ENCODE peak calls at places on chromosomes 7 and 10, in nine cellular contexts. D, W, Z, U, G, E, Y, H and Q are unnamed samples. For H3K36me3 and H3K4me1, the result is how much of the 10 kb centered on the place peaks cover.

GRCh38 chr7:11177793-11178192 is 204.1 kb downstream of the PHF14 start:
- DNase-seq in D (no peak), W (no peak), Z (no peak), U (peak), G (no peak), E (no peak), Y (no peak), H (no peak), Q (no peak)

GRCh38 chr7:114533151-114533550 is 118.5 kb downstream of the FOXP2 start:
- DNase-seq in D (no peak), W (no peak), Z (no peak), U (no peak), G (no peak), E (no peak), Y (no peak), H (no peak), Q (no peak)

GRCh38 chr7:123208793-123209192 is 9.0 kb upstream of the SLC13A1 start:
- DNase-seq in D (no peak), W (no peak), Z (peak), U (peak), G (no peak), E (no peak), Y (no peak), H (peak), Q (peak)

GRCh38 chr7:155789001-155789725 is 23.1 kb downstream of the SHH start:
- DNase-seq in D (no peak), W (peak), Z (no peak), U (no peak), G (no peak), E (no peak), Y (no peak), H (no peak), Q (no peak)

GRCh38 chr7:68166525-68166924 is 1169.9 kb downstream of the TYW1 start:
- DNase-seq in D (no peak), W (no peak), Z (no peak), U (no peak), G (no peak), E (no peak), Y (no peak), H (no peak), Q (peak)

GRCh38 chr7:54839538-54840213 is 80.7 kb upstream of the SEC61G start:
- DNase-seq in D (peak), W (peak), Z (peak), U (peak), G (peak), E (no peak), Y (peak), H (no peak), Q (peak)

GRCh38 chr7:5584091-5584490 is 160.5 kb upstream of the TNRC18 start:
- DNase-seq in D (no peak), W (no peak), Z (no peak), U (no peak), G (no peak), E (no peak), Y (no peak), H (no peak), Q (no peak)

GRCh38 chr10:84540617-84541288 is 212.4 kb downstream of the CCSER2 start:
- DNase-seq in D (peak), W (peak), Z (peak), U (peak), G (peak), E (peak), Y (peak), H (peak), Q (peak)

GRCh38 chr7:78139335-78139734 is 340.8 kb downstream of the PHTF2 start:
- DNase-seq in D (no peak), W (no peak), Z (no peak), U (peak), G (no peak), E (no peak), Y (no peak), H (peak), Q (peak)

GRCh38 chr7:158030071-158030470 is 557.6 kb downstream of the PTPRN2 start:
- DNase-seq in D (no peak), W (no peak), Z (no peak), U (no peak), G (no peak), E (no peak), Y (no peak), H (no peak), Q (no peak)

GRCh38 chr7:103626776-103627175 is 180.8 kb upstream of the SLC26A5 start:
- DNase-seq in D (no peak), W (no peak), Z (no peak), U (no peak), G (no peak), E (no peak), Y (no peak), H (no peak), Q (no peak)

GRCh38 chr7:22879718-22880306 is 57.2 kb upstream of the TOMM7 start:
- DNase-seq in D (no peak), W (no peak), Z (no peak), U (no peak), G (no peak), E (no peak), Y (no peak), H (no peak), Q (no peak)

GRCh38 chr7:18165176-18165575 is 137.5 kb upstream of the PRPS1L1 start:
- DNase-seq in D (no peak), W (no peak), Z (no peak), U (no peak), G (no peak), E (no peak), Y (no peak), H (no peak), Q (no peak)

GRCh38 chr7:20354825-20355466 is 24.2 kb downstream of the ITGB8 start:
- DNase-seq in D (no peak), W (no peak), Z (no peak), U (no peak), G (no peak), E (no peak), Y (no peak), H (no peak), Q (no peak)

GRCh38 chr10:121152033-121152432 is 300.9 kb downstream of the WDR11 start:
- DNase-seq in D (no peak), W (no peak), Z (no peak), U (no peak), G (no peak), E (no peak), Y (no peak), H (no peak), Q (no peak)

GRCh38 chr7:145169908-145170307 is 334.1 kb upstream of the TPK1 start:
- DNase-seq in D (no peak), W (no peak), Z (no peak), U (peak), G (no peak), E (no peak), Y (no peak), H (peak), Q (no peak)

GRCh38 chr7:138097064-138097741 is 20.9 kb downstream of the AKR1D1 start:
- DNase-seq in D (peak), W (peak), Z (peak), U (no peak), G (no peak), E (no peak), Y (peak), H (peak), Q (peak)

GRCh38 chr7:143416565-143417149 is 8.0 kb upstream of the EPHA1 start:
- DNase-seq in D (no peak), W (no peak), Z (no peak), U (peak), G (no peak), E (no peak), Y (no peak), H (peak), Q (no peak)

GRCh38 chr7:24784292-24784691 is 27.0 kb upstream of the GSDME start:
- DNase-seq in D (no peak), W (no peak), Z (no peak), U (no peak), G (no peak), E (no peak), Y (no peak), H (no peak), Q (no peak)

GRCh38 chr7:91940171-91940570 is 491 bp upstream of the AKAP9 start:
- DNase-seq in D (peak), W (no peak), Z (peak), U (peak), G (peak), E (no peak), Y (peak), H (peak), Q (peak)

GRCh38 chr7:139602143-139602722 is 78.7 kb downstream of the CLEC2L start:
- DNase-seq in D (no peak), W (peak), Z (no peak), U (peak), G (no peak), E (no peak), Y (no peak), H (peak), Q (no peak)

GRCh38 chr7:143216151-143216550 is 5.7 kb upstream of the TAS2R40 start:
- DNase-seq in D (no peak), W (peak), Z (no peak), U (no peak), G (no peak), E (no peak), Y (no peak), H (no peak), Q (no peak)

GRCh38 chr10:132062181-132062515 is 3.6 kb upstream of the JAKMIP3 start:
- DNase-seq in D (no peak), W (no peak), Z (no peak), U (no peak), G (no peak), E (no peak), Y (no peak), H (no peak), Q (no peak)

GRCh38 chr7:923108-924041 is 31.1 kb downstream of the ADAP1 start:
- DNase-seq in D (peak), W (no peak), Z (peak), U (peak), G (peak), E (peak), Y (peak), H (peak), Q (peak)
- H3K36me3 ChIP-seq in D (under half), W (under half), Z (under half), U (under half), G (under half), E (under half), Y (under half), H (under half), Q (under half)

GRCh38 chr7:116828281-116828680 is 34.1 kb upstream of the CAPZA2 start:
- DNase-seq in D (no peak), W (no peak), Z (no peak), U (no peak), G (no peak), E (no peak), Y (no peak), H (no peak), Q (no peak)

GRCh38 chr7:116832692-116833091 is 29.7 kb upstream of the CAPZA2 start:
- DNase-seq in D (no peak), W (no peak), Z (no peak), U (no peak), G (no peak), E (no peak), Y (no peak), H (no peak), Q (no peak)

GRCh38 chr7:116829493-116829892 is 32.9 kb upstream of the CAPZA2 start:
- DNase-seq in D (no peak), W (no peak), Z (no peak), U (no peak), G (no peak), E (no peak), Y (no peak), H (no peak), Q (no peak)

GRCh38 chr7:116824449-116824848 is 37.9 kb upstream of the CAPZA2 start:
- DNase-seq in D (no peak), W (no peak), Z (no peak), U (no peak), G (no peak), E (no peak), Y (no peak), H (no peak), Q (no peak)

GRCh38 chr7:116829051-116829450 is 33.3 kb upstream of the CAPZA2 start:
- DNase-seq in D (no peak), W (no peak), Z (no peak), U (no peak), G (no peak), E (no peak), Y (no peak), H (no peak), Q (no peak)
- H3K4me1 ChIP-seq in D (under half), W (under half), Z (under half), U (under half), G (under half), E (under half), Y (under half), H (under half), Q (under half)

GRCh38 chr7:28626629-28627262 is 214.4 kb downstream of the CREB5 start:
- DNase-seq in D (no peak), W (peak), Z (no peak), U (peak), G (no peak), E (no peak), Y (no peak), H (peak), Q (peak)
- H3K36me3 ChIP-seq in D (under half), W (under half), Z (under half), U (under half), G (under half), E (under half), Y (under half), H (under half), Q (under half)

GRCh38 chr10:78390817-78391216 is 357.2 kb downstream of the RPS24 start:
- DNase-seq in D (no peak), W (no peak), Z (no peak), U (no peak), G (no peak), E (no peak), Y (no peak), H (no peak), Q (no peak)

GRCh38 chr10:78390051-78390450 is 356.4 kb downstream of the RPS24 start:
- DNase-seq in D (no peak), W (no peak), Z (no peak), U (no peak), G (no peak), E (no peak), Y (no peak), H (no peak), Q (no peak)

GRCh38 chr10:78386495-78386894 is 352.8 kb downstream of the RPS24 start:
- DNase-seq in D (no peak), W (no peak), Z (no peak), U (no peak), G (no peak), E (no peak), Y (no peak), H (no peak), Q (no peak)

GRCh38 chr10:78389419-78389818 is 355.8 kb downstream of the RPS24 start:
- DNase-seq in D (no peak), W (no peak), Z (peak), U (no peak), G (no peak), E (no peak), Y (peak), H (no peak), Q (no peak)

GRCh38 chr10:78388331-78389050 is 354.8 kb downstream of the RPS24 start:
- DNase-seq in D (no peak), W (no peak), Z (no peak), U (no peak), G (no peak), E (no peak), Y (no peak), H (no peak), Q (no peak)
- H3K4me1 ChIP-seq in D (under half), W (under half), Z (under half), U (under half), G (under half), E (under half), Y (under half), H (under half), Q (under half)

GRCh38 chr7:38775503-38775902 is 133.5 kb downstream of the VPS41 start:
- DNase-seq in D (no peak), W (no peak), Z (no peak), U (no peak), G (no peak), E (no peak), Y (no peak), H (no peak), Q (no peak)
- H3K36me3 ChIP-seq in D (under half), W (under half), Z (under half), U (under half), G (under half), E (under half), Y (under half), H (under half), Q (under half)

GRCh38 chr7:44388089-44388970 is 62.9 kb upstream of the CAMK2B start:
- DNase-seq in D (no peak), W (no peak), Z (no peak), U (no peak), G (peak), E (no peak), Y (no peak), H (no peak), Q (no peak)
- H3K4me1 ChIP-seq in D (under half), W (under half), Z (under half), U (under half), G (under half), E (under half), Y (under half), H (under half), Q (under half)

GRCh38 chr7:26181474-26182227 is 18.9 kb downstream of the HNRNPA2B1 start:
- DNase-seq in D (no peak), W (no peak), Z (no peak), U (no peak), G (no peak), E (no peak), Y (no peak), H (no peak), Q (no peak)

GRCh38 chr7:26179826-26180497 is 20.6 kb downstream of the HNRNPA2B1 start:
- DNase-seq in D (no peak), W (no peak), Z (no peak), U (no peak), G (no peak), E (no peak), Y (no peak), H (no peak), Q (no peak)

GRCh38 chr7:26179422-26179821 is 21.1 kb downstream of the HNRNPA2B1 start:
- DNase-seq in D (no peak), W (no peak), Z (no peak), U (no peak), G (no peak), E (no peak), Y (no peak), H (no peak), Q (no peak)

GRCh38 chr7:26182283-26182682 is 18.3 kb downstream of the HNRNPA2B1 start:
- DNase-seq in D (no peak), W (no peak), Z (peak), U (no peak), G (no peak), E (no peak), Y (peak), H (no peak), Q (no peak)

GRCh38 chr7:26180792-26181198 is 19.8 kb downstream of the HNRNPA2B1 start:
- DNase-seq in D (no peak), W (no peak), Z (peak), U (no peak), G (no peak), E (no peak), Y (no peak), H (no peak), Q (no peak)
- H3K36me3 ChIP-seq in D (under half), W (under half), Z (under half), U (under half), G (under half), E (under half), Y (under half), H (under half), Q (under half)